ENCODE peak calls at places on chromosomes 13 and 19, in eight cellular contexts. X is aorta; W is fibroblast of the aortic adventitia; T is endodermal cell; H is mammary epithelial cell; E is CD8-positive, alpha-beta memory T cell; L is choroid plexus epithelial cell; D is AG10803. R is an unnamed sample.

GRCh38 chr13:109979186-109979585 is 192.8 kb upstream of the IRS2 start:
- DNase-seq in H (peak; percentile 76), X (no peak), D (no peak), T (peak; percentile 47), E (no peak), L (no peak), W (no peak), R (no peak)

GRCh38 chr19:36136975-36137686 is 2.7 kb upstream of the CAPNS1 start:
- DNase-seq in W (peak; percentile 72), E (no peak), T (no peak), L (peak; percentile 37), D (peak; percentile 80), X (peak; percentile 81), H (peak; percentile 98), R (peak; percentile 83)

GRCh38 chr13:65966991-65967451 is 1263.1 kb downstream of the PCDH9 start:
- DNase-seq in D (peak; percentile 37), H (peak; percentile 48), E (no peak), W (peak; percentile 74), L (peak; percentile 76), T (peak; percentile 66), X (no peak), R (peak; percentile 62)

GRCh38 chr19:33225458-33225925 is at the start of gene SLC7A10:
- DNase-seq in X (no peak), L (no peak), T (peak; percentile 65), E (no peak), W (no peak), H (no peak), D (no peak), R (peak; percentile 28)

GRCh38 chr13:26867451-26868067 is 107.0 kb upstream of the GPR12 start:
- DNase-seq in D (peak; percentile 15), X (no peak), T (peak; percentile 70), L (peak; percentile 48), H (peak; percentile 14), E (no peak), W (peak; percentile 43), R (peak; percentile 44)

GRCh38 chr19:17946965-17947784 is 14.4 kb downstream of the CCDC124 start:
- DNase-seq in X (peak; percentile 66), L (no peak), E (peak; percentile 35), W (no peak), H (no peak), T (no peak), D (no peak), R (no peak)

GRCh38 chr13:113449693-113450347 is 3.5 kb downstream of the ADPRHL1 start:
- DNase-seq in L (no peak), H (no peak), X (peak; percentile 30), D (no peak), T (no peak), W (no peak), E (no peak), R (no peak)

GRCh38 chr13:110132178-110132975 is 174.6 kb downstream of the COL4A1 start:
- DNase-seq in X (no peak), D (no peak), L (no peak), T (peak; percentile 73), E (no peak), W (no peak), H (no peak), R (no peak)

GRCh38 chr19:15025237-15025636 is 24.0 kb upstream of the CASP14 start:
- DNase-seq in W (no peak), H (peak; percentile 28), L (peak; percentile 3), D (no peak), E (no peak), X (no peak), T (peak; percentile 59), R (no peak)

GRCh38 chr19:29516358-29516725 is 9.5 kb upstream of the VSTM2B start:
- DNase-seq in L (no peak), H (no peak), E (no peak), X (no peak), W (no peak), T (no peak), D (no peak), R (no peak)

GRCh38 chr19:7927605-7928333 is 1.8 kb upstream of the CTXN1 start:
- DNase-seq in E (no peak), L (no peak), W (no peak), X (peak; percentile 56), H (no peak), T (no peak), D (no peak), R (no peak)

GRCh38 chr19:7926021-7926726 is at the start of gene CTXN1:
- DNase-seq in T (peak; percentile 93), H (no peak), D (peak; percentile 31), L (peak; percentile 51), X (peak; percentile 75), E (peak; percentile 75), W (peak; percentile 31), R (peak; percentile 81)

GRCh38 chr19:7925171-7925837 is 631 bp downstream of the CTXN1 start:
- DNase-seq in T (peak; percentile 98), H (no peak), L (peak; percentile 74), E (peak; percentile 73), W (peak; percentile 68), X (peak; percentile 79), D (peak; percentile 48), R (peak; percentile 89)

GRCh38 chr19:7928334-7928706 is 2.4 kb upstream of the CTXN1 start:
- DNase-seq in H (no peak), L (no peak), X (peak; percentile 56), E (no peak), T (no peak), W (peak; percentile 32), D (no peak), R (no peak)

GRCh38 chr19:7926727-7927604 is 1.0 kb upstream of the CTXN1 start:
- DNase-seq in D (no peak), T (no peak), L (no peak), W (no peak), X (peak; percentile 57), E (no peak), H (no peak), R (no peak)
- H3K4me3 ChIP-seq in D (no peak overlapping the region), T (no peak overlapping the region), L (no peak overlapping the region), W (no peak overlapping the region), X (no peak overlapping the region), E (no peak overlapping the region), H (no peak overlapping the region), R (peak overlapping the region; percentile 78)

DNA sequence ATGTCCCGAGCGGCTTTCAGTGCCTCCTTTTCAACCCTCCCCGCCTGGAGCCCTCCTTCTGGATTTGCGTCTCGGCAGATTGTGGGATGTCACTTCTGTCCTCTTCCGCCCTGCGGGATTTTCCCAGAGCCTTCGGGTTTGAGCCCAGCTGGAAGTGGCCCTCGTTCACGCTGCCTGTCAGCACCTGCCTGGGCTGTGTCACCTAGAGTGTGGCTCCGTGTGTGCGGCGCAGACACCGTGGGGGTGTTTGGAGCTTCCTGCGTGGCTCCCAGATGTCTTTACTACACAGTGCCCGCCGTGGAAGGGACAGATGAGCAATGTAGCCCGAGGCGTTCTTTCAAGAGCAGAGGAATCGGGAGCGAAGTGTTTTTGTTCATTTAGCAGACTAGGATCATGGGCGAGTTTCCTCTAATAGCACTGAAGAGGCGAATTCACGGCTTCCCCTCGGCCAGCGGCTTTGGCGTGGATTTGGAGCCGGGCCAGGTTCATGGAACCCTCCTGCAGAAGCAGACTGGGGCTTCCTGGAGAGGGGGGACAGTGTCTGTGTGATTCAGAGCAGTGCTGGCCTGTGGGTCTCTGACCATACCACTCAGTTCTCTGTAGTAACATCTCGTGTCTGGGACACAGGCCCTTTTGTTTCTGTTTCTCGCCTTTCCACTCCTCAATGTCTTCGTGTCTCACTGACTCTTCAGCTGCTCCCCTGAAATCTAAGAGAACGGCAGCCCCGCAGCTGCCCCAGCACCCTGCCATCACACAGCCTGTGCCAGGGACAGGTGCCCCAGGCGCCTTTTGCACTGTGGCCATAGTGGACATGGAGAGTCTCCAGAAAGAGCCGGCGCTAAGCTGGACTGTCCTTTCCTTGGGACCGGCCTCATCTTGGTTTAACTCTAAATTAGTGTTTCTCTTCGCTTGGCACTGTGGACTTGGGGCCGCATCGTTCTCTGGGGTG is 68.1 kb downstream of the KDM4B start:
- DNase-seq in H (peak; percentile 59), L (peak; percentile 72), W (peak; percentile 52), D (peak; percentile 61), X (no peak), E (no peak), T (no peak), R (peak; percentile 81)
- H3K4me3 ChIP-seq in H (no peak overlapping the region), L (no peak overlapping the region), W (no peak overlapping the region), D (peak overlapping the region; percentile 22), X (no peak overlapping the region), E (no peak overlapping the region), T (no peak overlapping the region), R (no peak overlapping the region)

GRCh38 chr13:94311893-94312292 is 167.6 kb downstream of the DCT start:
- DNase-seq in X (no peak), T (no peak), L (no peak), E (no peak), H (no peak), W (no peak), D (no peak), R (no peak)

GRCh38 chr13:94312511-94313191 is 166.8 kb downstream of the DCT start:
- DNase-seq in L (peak; percentile 34), D (no peak), H (no peak), E (no peak), X (no peak), W (no peak), T (no peak), R (no peak)

GRCh38 chr13:94315188-94315587 is 164.3 kb downstream of the DCT start:
- DNase-seq in W (no peak), D (no peak), E (no peak), T (no peak), L (no peak), X (no peak), H (no peak), R (no peak)

GRCh38 chr13:94309997-94310842 is 169.3 kb downstream of the DCT start:
- DNase-seq in T (no peak), E (no peak), L (peak; percentile 80), W (peak; percentile 96), D (peak; percentile 88), H (peak; percentile 81), X (no peak), R (peak; percentile 61)

GRCh38 chr13:94313321-94313720 is 166.2 kb downstream of the DCT start:
- DNase-seq in W (no peak), T (no peak), H (no peak), D (no peak), E (no peak), L (peak; percentile 41), X (no peak), R (no peak)
- H3K4me3 ChIP-seq in W (no peak overlapping the region), T (no peak overlapping the region), H (no peak overlapping the region), D (no peak overlapping the region), E (no peak overlapping the region), L (no peak overlapping the region), X (no peak overlapping the region), R (no peak overlapping the region)

GRCh38 chr13:99894105-99894504 is 77.5 kb downstream of the ZIC5 start:
- DNase-seq in D (no peak), T (no peak), L (no peak), E (no peak), H (no peak), X (no peak), W (no peak), R (no peak)

GRCh38 chr13:99895999-99896695 is 75.4 kb downstream of the ZIC5 start:
- DNase-seq in H (no peak), X (no peak), W (no peak), E (no peak), T (peak; percentile 78), L (no peak), D (no peak), R (no peak)

GRCh38 chr13:99895428-99895998 is 76.1 kb downstream of the ZIC5 start:
- DNase-seq in E (no peak), X (no peak), L (no peak), H (no peak), W (no peak), D (no peak), T (peak; percentile 59), R (no peak)

GRCh38 chr13:99893567-99893966 is 78.0 kb downstream of the ZIC5 start:
- DNase-seq in X (no peak), L (no peak), T (peak; percentile 45), H (no peak), E (no peak), W (no peak), D (no peak), R (no peak)

GRCh38 chr13:99894835-99895427 is 76.6 kb downstream of the ZIC5 start:
- DNase-seq in L (no peak), X (no peak), T (peak; percentile 70), E (no peak), W (no peak), D (no peak), H (no peak), R (peak; percentile 11)
- H3K4me3 ChIP-seq in L (peak overlapping the region; percentile 50), X (peak overlapping the region; percentile 0), T (peak overlapping the region; percentile 50), E (peak overlapping the region; percentile 35), W (peak overlapping the region; percentile 18), D (peak overlapping the region; percentile 26), H (no peak overlapping the region), R (peak overlapping the region; percentile 71)

R was measured in adipocyte.